ENCODE peak calls at places on chromosomes 12 and 14, in eight cellular contexts. F, Z, D, Q, O, L, T and Y are unnamed samples.

GRCh38 chr12:103397536-103397935 is 98.2 kb downstream of the C12orf42 start:
- DNase-seq in F (no peak), Z (no peak), D (no peak), Q (no peak), O (no peak), L (no peak), T (no peak), Y (no peak)

GRCh38 chr12:115380509-115381120 is 696.6 kb upstream of the TBX3 start:
- DNase-seq in F (no peak), Z (no peak), D (no peak), Q (no peak), O (no peak), L (no peak), T (no peak), Y (no peak)

GRCh38 chr12:19234171-19234704 is 104.7 kb downstream of the PLEKHA5 start:
- DNase-seq in F (no peak), Z (no peak), D (peak), Q (no peak), O (no peak), L (no peak), T (no peak), Y (no peak)

GRCh38 chr12:80707830-80708534 is 548 bp downstream of the MYF6 start:
- DNase-seq in F (no peak), Z (peak), D (no peak), Q (no peak), O (no peak), L (no peak), T (no peak), Y (no peak)

GRCh38 chr14:59303216-59303615 is 114.7 kb downstream of the DAAM1 start:
- DNase-seq in F (no peak), Z (no peak), D (no peak), Q (no peak), O (no peak), L (no peak), T (no peak), Y (no peak)

GRCh38 chr12:17976202-17976601 is 113.8 kb downstream of the RERGL start:
- DNase-seq in F (no peak), Z (no peak), D (no peak), Q (no peak), O (no peak), L (peak), T (no peak), Y (no peak)

GRCh38 chr14:106044949-106045596 is 518.7 kb downstream of the TMEM121 start:
- DNase-seq in F (no peak), Z (peak), D (peak), Q (no peak), O (no peak), L (peak), T (peak), Y (peak)

GRCh38 chr14:95046711-95047681 is 110.3 kb downstream of the DICER1 start:
- DNase-seq in F (no peak), Z (no peak), D (no peak), Q (no peak), O (peak), L (no peak), T (no peak), Y (no peak)

GRCh38 chr12:103773109-103773905 is 67.7 kb downstream of the NT5DC3 start:
- DNase-seq in F (no peak), Z (no peak), D (no peak), Q (no peak), O (no peak), L (no peak), T (no peak), Y (no peak)

GRCh38 chr12:94329366-94329765 is 130.3 kb downstream of the CEP83 start:
- DNase-seq in F (no peak), Z (no peak), D (no peak), Q (no peak), O (no peak), L (no peak), T (no peak), Y (no peak)